ENCODE peak calls at places on chromosomes 4 and X, in seven cellular contexts. One of them, this sample, is unnamed.

GRCh38 chrX:68398286-68398685 is 35.0 kb downstream of the OPHN1 start:
- DNase-seq in EL: no peak
- DNase-seq in NCI-H510A treated with DMSO at 0.1 percent for 48 hours: no peak
- DNase-seq in stimulated activated naive CD4-positive, alpha-beta T cell: no peak
- DNase-seq in A549: no peak
- DNase-seq in fibroblast of lung: no peak
- DNase-seq in HEK293T: no peak
- DNase-seq in this sample: no peak

GRCh38 chr4:170014359-170015008 is 11.7 kb downstream of the MFAP3L start:
- DNase-seq in EL: peak
- DNase-seq in NCI-H510A treated with DMSO at 0.1 percent for 48 hours: no peak
- DNase-seq in stimulated activated naive CD4-positive, alpha-beta T cell: no peak
- DNase-seq in A549: no peak
- DNase-seq in fibroblast of lung: peak
- DNase-seq in HEK293T: no peak
- DNase-seq in this sample: no peak

GRCh38 chr4:1381181-1381621 is 25.0 kb downstream of the NKX1-1 start:
- DNase-seq in EL: no peak
- DNase-seq in NCI-H510A treated with DMSO at 0.1 percent for 48 hours: no peak
- DNase-seq in stimulated activated naive CD4-positive, alpha-beta T cell: no peak
- DNase-seq in A549: no peak
- DNase-seq in fibroblast of lung: no peak
- DNase-seq in HEK293T: no peak
- DNase-seq in this sample: no peak

GRCh38 chr4:108113229-108113628 is 55.5 kb downstream of the LEF1 start:
- DNase-seq in EL: no peak
- DNase-seq in NCI-H510A treated with DMSO at 0.1 percent for 48 hours: no peak
- DNase-seq in stimulated activated naive CD4-positive, alpha-beta T cell: peak
- DNase-seq in A549: no peak
- DNase-seq in fibroblast of lung: no peak
- DNase-seq in HEK293T: no peak
- DNase-seq in this sample: no peak

GRCh38 chr4:180827610-180828009 is 1415.6 kb upstream of the TENM3 start:
- DNase-seq in EL: no peak
- DNase-seq in NCI-H510A treated with DMSO at 0.1 percent for 48 hours: no peak
- DNase-seq in stimulated activated naive CD4-positive, alpha-beta T cell: no peak
- DNase-seq in A549: no peak
- DNase-seq in fibroblast of lung: peak
- DNase-seq in HEK293T: no peak
- DNase-seq in this sample: no peak

GRCh38 chr4:112895785-112896184 is 153.7 kb upstream of the ANK2 start:
- DNase-seq in EL: no peak
- DNase-seq in NCI-H510A treated with DMSO at 0.1 percent for 48 hours: no peak
- DNase-seq in stimulated activated naive CD4-positive, alpha-beta T cell: no peak
- DNase-seq in A549: no peak
- DNase-seq in fibroblast of lung: peak
- DNase-seq in HEK293T: no peak
- DNase-seq in this sample: no peak

GRCh38 chr4:147975325-147975724 is 243.4 kb downstream of the ARHGAP10 start:
- DNase-seq in EL: no peak
- DNase-seq in NCI-H510A treated with DMSO at 0.1 percent for 48 hours: no peak
- DNase-seq in stimulated activated naive CD4-positive, alpha-beta T cell: no peak
- DNase-seq in A549: no peak
- DNase-seq in fibroblast of lung: peak
- DNase-seq in HEK293T: no peak
- DNase-seq in this sample: no peak

GRCh38 chrX:80578518-80579105 is 158.4 kb downstream of the TENT5D start:
- DNase-seq in EL: peak
- DNase-seq in NCI-H510A treated with DMSO at 0.1 percent for 48 hours: peak
- DNase-seq in stimulated activated naive CD4-positive, alpha-beta T cell: no peak
- DNase-seq in A549: peak
- DNase-seq in fibroblast of lung: peak
- DNase-seq in HEK293T: peak
- DNase-seq in this sample: peak

GRCh38 chrX:57929373-57929772 is 19.1 kb upstream of the ZXDA start:
- DNase-seq in EL: no peak
- DNase-seq in NCI-H510A treated with DMSO at 0.1 percent for 48 hours: no peak
- DNase-seq in stimulated activated naive CD4-positive, alpha-beta T cell: no peak
- DNase-seq in A549: peak
- DNase-seq in fibroblast of lung: peak
- DNase-seq in HEK293T: peak
- DNase-seq in this sample: no peak

GRCh38 chrX:7068939-7069367 is 78.6 kb upstream of the STS start:
- DNase-seq in EL: peak
- DNase-seq in NCI-H510A treated with DMSO at 0.1 percent for 48 hours: no peak
- DNase-seq in stimulated activated naive CD4-positive, alpha-beta T cell: peak
- DNase-seq in A549: no peak
- DNase-seq in fibroblast of lung: no peak
- DNase-seq in HEK293T: no peak
- DNase-seq in this sample: no peak

GRCh38 chrX:116749943-116750342 is 287.2 kb upstream of the CT83 start:
- DNase-seq in EL: peak
- DNase-seq in NCI-H510A treated with DMSO at 0.1 percent for 48 hours: peak
- DNase-seq in stimulated activated naive CD4-positive, alpha-beta T cell: no peak
- DNase-seq in A549: peak
- DNase-seq in fibroblast of lung: no peak
- DNase-seq in HEK293T: no peak
- DNase-seq in this sample: peak

GRCh38 chr4:17309567-17310268 is 202.2 kb downstream of the QDPR start:
- DNase-seq in EL: peak
- DNase-seq in NCI-H510A treated with DMSO at 0.1 percent for 48 hours: no peak
- DNase-seq in stimulated activated naive CD4-positive, alpha-beta T cell: no peak
- DNase-seq in A549: no peak
- DNase-seq in fibroblast of lung: peak
- DNase-seq in HEK293T: no peak
- DNase-seq in this sample: no peak

GRCh38 chrX:121987163-121987562 is 939.8 kb downstream of the GLUD2 start:
- DNase-seq in EL: peak
- DNase-seq in NCI-H510A treated with DMSO at 0.1 percent for 48 hours: no peak
- DNase-seq in stimulated activated naive CD4-positive, alpha-beta T cell: no peak
- DNase-seq in A549: no peak
- DNase-seq in fibroblast of lung: peak
- DNase-seq in HEK293T: no peak
- DNase-seq in this sample: no peak

GRCh38 chrX:150150081-150150779 is 211.9 kb upstream of the EOLA2 start:
- DNase-seq in EL: no peak
- DNase-seq in NCI-H510A treated with DMSO at 0.1 percent for 48 hours: no peak
- DNase-seq in stimulated activated naive CD4-positive, alpha-beta T cell: no peak
- DNase-seq in A549: no peak
- DNase-seq in fibroblast of lung: no peak
- DNase-seq in HEK293T: no peak
- DNase-seq in this sample: no peak

GRCh38 chr4:155071962-155072361 is 136.5 kb upstream of the NPY2R start:
- DNase-seq in EL: no peak
- DNase-seq in NCI-H510A treated with DMSO at 0.1 percent for 48 hours: no peak
- DNase-seq in stimulated activated naive CD4-positive, alpha-beta T cell: no peak
- DNase-seq in A549: no peak
- DNase-seq in fibroblast of lung: no peak
- DNase-seq in HEK293T: no peak
- DNase-seq in this sample: no peak

GRCh38 chrX:15674899-15675489 is 10.4 kb upstream of the CLTRN start:
- DNase-seq in EL: peak
- DNase-seq in NCI-H510A treated with DMSO at 0.1 percent for 48 hours: peak
- DNase-seq in stimulated activated naive CD4-positive, alpha-beta T cell: peak
- DNase-seq in A549: peak
- DNase-seq in fibroblast of lung: peak
- DNase-seq in HEK293T: peak
- DNase-seq in this sample: peak

GRCh38 chr4:119861731-119862130 is 204.9 kb downstream of the MAD2L1 start:
- DNase-seq in EL: no peak
- DNase-seq in NCI-H510A treated with DMSO at 0.1 percent for 48 hours: no peak
- DNase-seq in stimulated activated naive CD4-positive, alpha-beta T cell: no peak
- DNase-seq in A549: no peak
- DNase-seq in fibroblast of lung: peak
- DNase-seq in HEK293T: no peak
- DNase-seq in this sample: no peak